ENCODE peak calls at places on chromosomes 13 and 19, in seven cellular contexts. One of them, this sample, is unnamed.

GRCh38 chr13:71587778-71588177 is 279.2 kb downstream of the DACH1 start:
- DNase-seq in spleen: no peak
- DNase-seq in psoas muscle: no peak
- DNase-seq in right lobe of liver: no peak
- DNase-seq in esophagus squamous epithelium: no peak
- DNase-seq in IMR-90: no peak
- DNase-seq in A549: no peak
- DNase-seq in this sample: no peak

GRCh38 chr19:3154957-3155736 is 19.3 kb downstream of the GNA15 start:
- DNase-seq in esophagus squamous epithelium: peak
- DNase-seq in A549: peak
- DNase-seq in psoas muscle: peak
- DNase-seq in right lobe of liver: no peak
- DNase-seq in spleen: peak
- DNase-seq in IMR-90: peak
- DNase-seq in this sample: peak

GRCh38 chr13:107867701-107868661 is 347.4 kb downstream of the LIG4 start:
- DNase-seq in esophagus squamous epithelium: no peak
- DNase-seq in IMR-90: peak
- DNase-seq in right lobe of liver: no peak
- DNase-seq in psoas muscle: no peak
- DNase-seq in spleen: no peak
- DNase-seq in A549: peak
- DNase-seq in this sample: no peak

GRCh38 chr13:49296659-49297058 is 48.9 kb downstream of the CDADC1 start:
- DNase-seq in psoas muscle: no peak
- DNase-seq in spleen: no peak
- DNase-seq in esophagus squamous epithelium: no peak
- DNase-seq in IMR-90: no peak
- DNase-seq in right lobe of liver: no peak
- DNase-seq in A549: no peak
- DNase-seq in this sample: no peak

GRCh38 chr19:12785431-12786011 is 5.8 kb upstream of the JUNB start:
- DNase-seq in psoas muscle: no peak
- DNase-seq in right lobe of liver: no peak
- DNase-seq in spleen: peak
- DNase-seq in IMR-90: no peak
- DNase-seq in A549: no peak
- DNase-seq in esophagus squamous epithelium: no peak
- DNase-seq in this sample: no peak

GRCh38 chr19:47120461-47120860 is 6.9 kb upstream of the ZC3H4 start:
- DNase-seq in IMR-90: no peak
- DNase-seq in psoas muscle: peak
- DNase-seq in spleen: no peak
- DNase-seq in right lobe of liver: no peak
- DNase-seq in A549: no peak
- DNase-seq in esophagus squamous epithelium: no peak
- DNase-seq in this sample: no peak

GRCh38 chr19:275000-275399 is 16.2 kb downstream of the PLPP2 start:
- DNase-seq in A549: no peak
- DNase-seq in spleen: no peak
- DNase-seq in IMR-90: no peak
- DNase-seq in esophagus squamous epithelium: no peak
- DNase-seq in psoas muscle: peak
- DNase-seq in right lobe of liver: no peak
- DNase-seq in this sample: no peak

GRCh38 chr13:96792188-96792587 is 202.1 kb downstream of the OXGR1 start:
- DNase-seq in esophagus squamous epithelium: no peak
- DNase-seq in psoas muscle: no peak
- DNase-seq in A549: no peak
- DNase-seq in IMR-90: no peak
- DNase-seq in right lobe of liver: no peak
- DNase-seq in spleen: no peak
- DNase-seq in this sample: no peak

DNA sequence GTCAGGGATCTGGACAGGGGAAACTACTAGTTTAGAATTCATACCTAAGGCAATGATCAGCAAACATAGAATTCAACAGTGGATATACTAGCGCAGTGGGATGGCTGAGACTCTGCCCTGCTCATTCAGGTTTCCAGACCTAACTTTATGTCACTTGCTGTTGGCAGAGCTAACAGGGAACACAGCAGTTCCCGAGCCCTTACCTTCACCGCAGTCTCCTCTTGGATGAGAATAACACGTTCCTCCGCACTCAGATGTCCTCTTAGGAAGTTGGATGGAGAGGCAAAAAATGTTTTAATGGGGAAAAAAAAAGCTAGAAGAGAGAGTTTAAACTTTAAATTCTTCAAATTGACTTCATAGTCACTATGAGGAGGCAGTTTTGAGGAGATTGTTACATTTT is 159.7 kb upstream of the FREM2 start:
- DNase-seq in IMR-90: no peak
- DNase-seq in esophagus squamous epithelium: no peak
- DNase-seq in spleen: no peak
- DNase-seq in right lobe of liver: no peak
- DNase-seq in psoas muscle: no peak
- DNase-seq in A549: no peak
- DNase-seq in this sample: no peak
- H3K27ac ChIP-seq in IMR-90: no peak
- H3K27ac ChIP-seq in esophagus squamous epithelium: no peak
- H3K27ac ChIP-seq in spleen: no peak
- H3K27ac ChIP-seq in right lobe of liver: no peak
- H3K27ac ChIP-seq in psoas muscle: no peak
- H3K27ac ChIP-seq in A549: no peak
- H3K27ac ChIP-seq in this sample: no peak

GRCh38 chr19:15936173-15936572 is 1.8 kb upstream of the CYP4F11 start:
- DNase-seq in psoas muscle: no peak
- DNase-seq in A549: no peak
- DNase-seq in IMR-90: no peak
- DNase-seq in esophagus squamous epithelium: no peak
- DNase-seq in right lobe of liver: no peak
- DNase-seq in spleen: no peak
- DNase-seq in this sample: no peak
- TF ChIP-seq CTCF in psoas muscle: no peak
- TF ChIP-seq CTCF in A549: no peak
- TF ChIP-seq CTCF in IMR-90: no peak
- TF ChIP-seq CTCF in esophagus squamous epithelium: no peak
- TF ChIP-seq CTCF in right lobe of liver: no peak
- TF ChIP-seq CTCF in spleen: no peak
- TF ChIP-seq CTCF in this sample: no peak

DNA sequence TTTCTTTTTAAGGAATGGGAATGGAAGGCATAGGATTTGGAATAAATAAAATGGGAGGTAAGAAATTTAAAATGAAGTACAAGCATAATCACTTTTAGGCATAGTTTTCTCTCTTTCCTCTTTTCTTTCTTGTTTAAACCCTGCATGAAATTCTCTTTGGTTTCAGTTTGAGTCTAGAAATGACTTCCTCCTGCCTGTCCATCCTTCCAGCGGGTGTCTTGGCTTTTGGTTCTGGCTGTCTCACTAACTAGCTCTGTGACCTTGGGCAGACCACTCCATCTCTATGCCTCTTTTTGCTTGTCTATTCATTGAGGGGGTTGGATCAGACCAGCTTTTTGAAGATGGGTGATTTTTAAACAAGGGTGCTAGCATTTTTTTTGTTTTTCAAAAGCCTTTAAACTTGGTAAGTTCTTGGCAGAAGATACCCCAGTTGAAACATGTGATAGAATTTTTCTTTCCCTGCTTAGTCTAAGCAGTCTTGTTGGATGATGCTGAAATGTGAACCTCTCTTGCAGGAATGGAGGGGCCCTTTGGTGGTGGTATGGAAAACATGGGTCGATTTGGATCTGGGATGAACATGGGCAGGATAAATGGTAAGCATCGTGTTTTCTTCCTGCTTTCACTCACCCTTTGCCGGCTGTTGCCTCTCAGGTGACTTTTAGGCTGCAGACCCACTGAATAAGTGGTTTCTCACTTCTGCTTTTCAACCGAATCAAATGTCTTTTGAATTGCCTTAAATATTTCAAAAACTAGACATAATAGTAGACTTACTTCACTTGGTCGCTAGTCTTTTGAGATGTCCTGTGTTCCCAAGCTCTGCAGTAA is 28.6 kb downstream of the PRAM1 start:
- DNase-seq in psoas muscle: no peak
- DNase-seq in right lobe of liver: no peak
- DNase-seq in IMR-90: no peak
- DNase-seq in esophagus squamous epithelium: no peak
- DNase-seq in spleen: no peak
- DNase-seq in A549: no peak
- DNase-seq in this sample: no peak
- H3K27ac ChIP-seq in psoas muscle: no peak
- H3K27ac ChIP-seq in right lobe of liver: no peak
- H3K27ac ChIP-seq in IMR-90: no peak
- H3K27ac ChIP-seq in esophagus squamous epithelium: no peak
- H3K27ac ChIP-seq in spleen: peak
- H3K27ac ChIP-seq in A549: no peak
- H3K27ac ChIP-seq in this sample: peak

DNA sequence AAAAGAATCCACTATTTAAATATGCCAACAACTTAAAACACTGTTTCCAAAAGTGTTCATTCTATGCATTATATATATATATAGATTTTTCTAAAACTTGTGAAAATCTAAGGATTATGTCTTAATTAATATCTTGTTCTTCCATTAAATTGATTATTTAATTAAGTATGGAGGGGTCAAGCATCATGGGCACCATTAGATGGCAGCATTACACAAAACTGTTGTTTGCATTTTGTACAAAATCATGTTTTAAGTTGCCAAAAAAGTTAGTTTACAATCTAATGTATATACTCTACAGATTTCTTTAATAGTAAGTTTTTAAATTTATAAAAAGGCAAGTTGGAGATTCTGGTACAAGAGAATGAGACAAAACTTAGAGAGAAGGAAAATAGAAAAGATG is 213.2 kb upstream of the EDNRB start:
- DNase-seq in right lobe of liver: no peak
- DNase-seq in spleen: no peak
- DNase-seq in IMR-90: peak
- DNase-seq in A549: no peak
- DNase-seq in psoas muscle: no peak
- DNase-seq in esophagus squamous epithelium: no peak
- DNase-seq in this sample: no peak
- TF ChIP-seq CTCF in right lobe of liver: no peak
- TF ChIP-seq CTCF in spleen: no peak
- TF ChIP-seq CTCF in IMR-90: peak
- TF ChIP-seq CTCF in A549: peak
- TF ChIP-seq CTCF in psoas muscle: no peak
- TF ChIP-seq CTCF in esophagus squamous epithelium: no peak
- TF ChIP-seq CTCF in this sample: peak

DNA sequence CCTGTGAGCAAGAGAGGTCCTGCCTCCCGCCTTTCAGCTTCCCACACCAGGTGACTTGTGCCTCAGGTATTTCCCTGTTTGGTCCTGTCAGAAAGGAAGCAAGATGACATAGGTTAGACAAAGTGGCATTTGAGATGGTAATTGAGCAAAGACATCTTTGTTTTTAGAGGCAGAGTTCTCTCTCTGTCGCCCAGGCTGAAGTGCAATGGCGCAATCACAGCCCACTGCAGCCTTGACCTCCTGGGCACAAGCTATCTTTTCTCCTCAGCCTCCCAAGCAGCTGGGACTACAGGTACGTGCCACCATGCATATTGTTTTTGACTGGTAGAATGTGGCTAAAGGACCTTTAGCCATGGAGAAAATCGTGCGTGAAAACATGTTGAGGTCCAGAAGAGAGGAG is 339.1 kb downstream of the FGF9 start:
- DNase-seq in IMR-90: no peak
- DNase-seq in esophagus squamous epithelium: no peak
- DNase-seq in right lobe of liver: no peak
- DNase-seq in psoas muscle: no peak
- DNase-seq in A549: no peak
- DNase-seq in spleen: no peak
- DNase-seq in this sample: no peak
- H3K27ac ChIP-seq in IMR-90: no peak
- H3K27ac ChIP-seq in esophagus squamous epithelium: no peak
- H3K27ac ChIP-seq in right lobe of liver: no peak
- H3K27ac ChIP-seq in psoas muscle: no peak
- H3K27ac ChIP-seq in A549: no peak
- H3K27ac ChIP-seq in spleen: peak
- H3K27ac ChIP-seq in this sample: no peak

GRCh38 chr13:80313668-80314278 is 27.2 kb downstream of the SPRY2 start:
- DNase-seq in IMR-90: peak
- DNase-seq in A549: peak
- DNase-seq in spleen: no peak
- DNase-seq in esophagus squamous epithelium: no peak
- DNase-seq in right lobe of liver: no peak
- DNase-seq in psoas muscle: no peak
- DNase-seq in this sample: no peak
- TF ChIP-seq CTCF in IMR-90: no peak
- TF ChIP-seq CTCF in A549: no peak
- TF ChIP-seq CTCF in spleen: no peak
- TF ChIP-seq CTCF in esophagus squamous epithelium: no peak
- TF ChIP-seq CTCF in right lobe of liver: no peak
- TF ChIP-seq CTCF in psoas muscle: no peak
- TF ChIP-seq CTCF in this sample: no peak

This sample was measured in CD4-positive, alpha-beta T cell.